ENCODE peak calls at places on chromosomes 2 and 18, in ten cellular contexts. One of them, this sample, is unnamed.

GRCh38 chr2:149703281-149703680 is 115.7 kb upstream of the MMADHC start:
- DNase-seq in central memory CD4-positive, alpha-beta T cell: no peak
- DNase-seq in HEK293T: no peak
- DNase-seq in AG08395: no peak
- DNase-seq in NCI-H524: no peak
- DNase-seq in transverse colon: no peak
- DNase-seq in small intestine: no peak
- DNase-seq in ovary: no peak
- DNase-seq in neural crest cell: no peak
- DNase-seq in colonic mucosa: no peak
- DNase-seq in this sample: peak; percentile 41

GRCh38 chr18:27789406-27789805 is 387.5 kb downstream of the CDH2 start:
- DNase-seq in central memory CD4-positive, alpha-beta T cell: no peak
- DNase-seq in HEK293T: no peak
- DNase-seq in AG08395: no peak
- DNase-seq in NCI-H524: no peak
- DNase-seq in transverse colon: no peak
- DNase-seq in small intestine: no peak
- DNase-seq in ovary: no peak
- DNase-seq in neural crest cell: no peak
- DNase-seq in colonic mucosa: no peak
- DNase-seq in this sample: no peak

GRCh38 chr2:105364436-105365139 is 27.2 kb downstream of the C2orf49 start:
- DNase-seq in central memory CD4-positive, alpha-beta T cell: no peak
- DNase-seq in HEK293T: no peak
- DNase-seq in AG08395: no peak
- DNase-seq in NCI-H524: no peak
- DNase-seq in transverse colon: no peak
- DNase-seq in small intestine: no peak
- DNase-seq in ovary: no peak
- DNase-seq in neural crest cell: no peak
- DNase-seq in colonic mucosa: no peak
- DNase-seq in this sample: no peak

GRCh38 chr2:127228102-127228501 is 8.0 kb upstream of the CYP27C1 start:
- DNase-seq in central memory CD4-positive, alpha-beta T cell: no peak
- DNase-seq in HEK293T: no peak
- DNase-seq in AG08395: no peak
- DNase-seq in NCI-H524: no peak
- DNase-seq in transverse colon: no peak
- DNase-seq in small intestine: no peak
- DNase-seq in ovary: no peak
- DNase-seq in neural crest cell: no peak
- DNase-seq in colonic mucosa: no peak
- DNase-seq in this sample: no peak

GRCh38 chr2:121049921-121050585 is 234.9 kb downstream of the TFCP2L1 start:
- DNase-seq in central memory CD4-positive, alpha-beta T cell: no peak
- DNase-seq in HEK293T: no peak
- DNase-seq in AG08395: no peak
- DNase-seq in NCI-H524: no peak
- DNase-seq in transverse colon: no peak
- DNase-seq in small intestine: no peak
- DNase-seq in ovary: no peak
- DNase-seq in neural crest cell: no peak
- DNase-seq in colonic mucosa: no peak
- DNase-seq in this sample: no peak

GRCh38 chr18:70377317-70377799 is 88.5 kb downstream of the SOCS6 start:
- DNase-seq in central memory CD4-positive, alpha-beta T cell: no peak
- DNase-seq in HEK293T: no peak
- DNase-seq in AG08395: no peak
- DNase-seq in NCI-H524: no peak
- DNase-seq in transverse colon: no peak
- DNase-seq in small intestine: peak; percentile 38
- DNase-seq in ovary: no peak
- DNase-seq in neural crest cell: no peak
- DNase-seq in colonic mucosa: peak; percentile 30
- DNase-seq in this sample: peak; percentile 22

GRCh38 chr2:68689553-68690537 is 44.8 kb upstream of the ARHGAP25 start:
- DNase-seq in central memory CD4-positive, alpha-beta T cell: no peak
- DNase-seq in HEK293T: no peak
- DNase-seq in AG08395: no peak
- DNase-seq in NCI-H524: no peak
- DNase-seq in transverse colon: no peak
- DNase-seq in small intestine: no peak
- DNase-seq in ovary: no peak
- DNase-seq in neural crest cell: no peak
- DNase-seq in colonic mucosa: no peak
- DNase-seq in this sample: no peak

GRCh38 chr2:71687412-71687811 is 234.1 kb downstream of the DYSF start:
- DNase-seq in central memory CD4-positive, alpha-beta T cell: no peak
- DNase-seq in HEK293T: no peak
- DNase-seq in AG08395: no peak
- DNase-seq in NCI-H524: no peak
- DNase-seq in transverse colon: no peak
- DNase-seq in small intestine: no peak
- DNase-seq in ovary: no peak
- DNase-seq in neural crest cell: no peak
- DNase-seq in colonic mucosa: no peak
- DNase-seq in this sample: no peak

GRCh38 chr18:77133051-77133919 is 702 bp upstream of the MBP start:
- DNase-seq in central memory CD4-positive, alpha-beta T cell: no peak
- DNase-seq in HEK293T: no peak
- DNase-seq in AG08395: no peak
- DNase-seq in NCI-H524: no peak
- DNase-seq in transverse colon: peak; percentile 55
- DNase-seq in small intestine: peak; percentile 36
- DNase-seq in ovary: peak; percentile 59
- DNase-seq in neural crest cell: no peak
- DNase-seq in colonic mucosa: peak; percentile 50
- DNase-seq in this sample: no peak

GRCh38 chr18:9549405-9549804 is 65.0 kb downstream of the PPP4R1 start:
- DNase-seq in central memory CD4-positive, alpha-beta T cell: no peak
- DNase-seq in HEK293T: no peak
- DNase-seq in AG08395: no peak
- DNase-seq in NCI-H524: no peak
- DNase-seq in transverse colon: no peak
- DNase-seq in small intestine: no peak
- DNase-seq in ovary: no peak
- DNase-seq in neural crest cell: no peak
- DNase-seq in colonic mucosa: no peak
- DNase-seq in this sample: no peak

GRCh38 chr2:181999911-182000310 is 14.3 kb downstream of the PPP1R1C start:
- DNase-seq in central memory CD4-positive, alpha-beta T cell: no peak
- DNase-seq in HEK293T: no peak
- DNase-seq in AG08395: no peak
- DNase-seq in NCI-H524: no peak
- DNase-seq in transverse colon: no peak
- DNase-seq in small intestine: no peak
- DNase-seq in ovary: no peak
- DNase-seq in neural crest cell: no peak
- DNase-seq in colonic mucosa: no peak
- DNase-seq in this sample: no peak

GRCh38 chr2:27753744-27754588 is 17.6 kb upstream of the MRPL33 start:
- DNase-seq in central memory CD4-positive, alpha-beta T cell: peak; percentile 56
- DNase-seq in HEK293T: peak; percentile 80
- DNase-seq in AG08395: peak; percentile 76
- DNase-seq in NCI-H524: peak; percentile 84
- DNase-seq in transverse colon: peak; percentile 88
- DNase-seq in small intestine: peak; percentile 84
- DNase-seq in ovary: peak; percentile 70
- DNase-seq in neural crest cell: peak; percentile 76
- DNase-seq in colonic mucosa: peak; percentile 90
- DNase-seq in this sample: peak; percentile 72

GRCh38 chr2:85112906-85113625 is 20.1 kb upstream of the TCF7L1 start:
- DNase-seq in central memory CD4-positive, alpha-beta T cell: no peak
- DNase-seq in HEK293T: no peak
- DNase-seq in AG08395: no peak
- DNase-seq in NCI-H524: no peak
- DNase-seq in transverse colon: no peak
- DNase-seq in small intestine: no peak
- DNase-seq in ovary: no peak
- DNase-seq in neural crest cell: no peak
- DNase-seq in colonic mucosa: no peak
- DNase-seq in this sample: no peak

GRCh38 chr2:16176971-16177480 is 236.7 kb downstream of the MYCN start:
- DNase-seq in central memory CD4-positive, alpha-beta T cell: no peak
- DNase-seq in HEK293T: no peak
- DNase-seq in AG08395: no peak
- DNase-seq in NCI-H524: no peak
- DNase-seq in transverse colon: no peak
- DNase-seq in small intestine: no peak
- DNase-seq in ovary: no peak
- DNase-seq in neural crest cell: no peak
- DNase-seq in colonic mucosa: no peak
- DNase-seq in this sample: no peak

GRCh38 chr2:26245810-26246209 is 1.1 kb downstream of the HADHB start:
- DNase-seq in central memory CD4-positive, alpha-beta T cell: no peak
- DNase-seq in HEK293T: no peak
- DNase-seq in AG08395: no peak
- DNase-seq in NCI-H524: no peak
- DNase-seq in transverse colon: no peak
- DNase-seq in small intestine: peak; percentile 36
- DNase-seq in ovary: no peak
- DNase-seq in neural crest cell: no peak
- DNase-seq in colonic mucosa: no peak
- DNase-seq in this sample: peak; percentile 27

GRCh38 chr2:62499430-62500060 is 6.5 kb downstream of the TMEM17 start:
- DNase-seq in central memory CD4-positive, alpha-beta T cell: no peak
- DNase-seq in HEK293T: no peak
- DNase-seq in AG08395: no peak
- DNase-seq in NCI-H524: no peak
- DNase-seq in transverse colon: no peak
- DNase-seq in small intestine: no peak
- DNase-seq in ovary: no peak
- DNase-seq in neural crest cell: no peak
- DNase-seq in colonic mucosa: no peak
- DNase-seq in this sample: no peak

GRCh38 chr18:55314615-55315237 is 273.3 kb downstream of the TCF4 start:
- DNase-seq in central memory CD4-positive, alpha-beta T cell: no peak
- DNase-seq in HEK293T: no peak
- DNase-seq in AG08395: no peak
- DNase-seq in NCI-H524: peak; percentile 74
- DNase-seq in transverse colon: no peak
- DNase-seq in small intestine: no peak
- DNase-seq in ovary: no peak
- DNase-seq in neural crest cell: no peak
- DNase-seq in colonic mucosa: no peak
- DNase-seq in this sample: no peak

GRCh38 chr2:64837116-64837704 is 152.0 kb upstream of the SLC1A4 start:
- DNase-seq in central memory CD4-positive, alpha-beta T cell: no peak
- DNase-seq in HEK293T: no peak
- DNase-seq in AG08395: peak; percentile 25
- DNase-seq in NCI-H524: no peak
- DNase-seq in transverse colon: no peak
- DNase-seq in small intestine: no peak
- DNase-seq in ovary: peak; percentile 47
- DNase-seq in neural crest cell: no peak
- DNase-seq in colonic mucosa: no peak
- DNase-seq in this sample: peak; percentile 42

GRCh38 chr2:138180691-138181386 is 216.6 kb downstream of the HNMT start:
- DNase-seq in central memory CD4-positive, alpha-beta T cell: no peak
- DNase-seq in HEK293T: no peak
- DNase-seq in AG08395: no peak
- DNase-seq in NCI-H524: peak; percentile 18
- DNase-seq in transverse colon: no peak
- DNase-seq in small intestine: no peak
- DNase-seq in ovary: no peak
- DNase-seq in neural crest cell: no peak
- DNase-seq in colonic mucosa: no peak
- DNase-seq in this sample: no peak

GRCh38 chr18:34821669-34822210 is 111.6 kb downstream of the DTNA start:
- DNase-seq in central memory CD4-positive, alpha-beta T cell: no peak
- DNase-seq in HEK293T: peak; percentile 50
- DNase-seq in AG08395: no peak
- DNase-seq in NCI-H524: no peak
- DNase-seq in transverse colon: no peak
- DNase-seq in small intestine: no peak
- DNase-seq in ovary: no peak
- DNase-seq in neural crest cell: no peak
- DNase-seq in colonic mucosa: no peak
- DNase-seq in this sample: peak; percentile 49

GRCh38 chr2:126882181-126882580 is 16.5 kb upstream of the TEX51 start:
- DNase-seq in central memory CD4-positive, alpha-beta T cell: no peak
- DNase-seq in HEK293T: no peak
- DNase-seq in AG08395: no peak
- DNase-seq in NCI-H524: peak; percentile 60
- DNase-seq in transverse colon: no peak
- DNase-seq in small intestine: no peak
- DNase-seq in ovary: no peak
- DNase-seq in neural crest cell: no peak
- DNase-seq in colonic mucosa: no peak
- DNase-seq in this sample: no peak

GRCh38 chr2:239612133-239612532 is 211.3 kb upstream of the HDAC4 start:
- DNase-seq in central memory CD4-positive, alpha-beta T cell: no peak
- DNase-seq in HEK293T: no peak
- DNase-seq in AG08395: no peak
- DNase-seq in NCI-H524: no peak
- DNase-seq in transverse colon: no peak
- DNase-seq in small intestine: no peak
- DNase-seq in ovary: no peak
- DNase-seq in neural crest cell: no peak
- DNase-seq in colonic mucosa: peak; percentile 7
- DNase-seq in this sample: no peak

GRCh38 chr2:233384811-233385488 is 30.7 kb downstream of the DGKD start:
- DNase-seq in central memory CD4-positive, alpha-beta T cell: no peak
- DNase-seq in HEK293T: no peak
- DNase-seq in AG08395: no peak
- DNase-seq in NCI-H524: no peak
- DNase-seq in transverse colon: no peak
- DNase-seq in small intestine: no peak
- DNase-seq in ovary: peak; percentile 42
- DNase-seq in neural crest cell: no peak
- DNase-seq in colonic mucosa: no peak
- DNase-seq in this sample: no peak

GRCh38 chr2:112182581-112183034 is 44.4 kb downstream of the FBLN7 start:
- DNase-seq in central memory CD4-positive, alpha-beta T cell: peak; percentile 56
- DNase-seq in HEK293T: no peak
- DNase-seq in AG08395: no peak
- DNase-seq in NCI-H524: peak; percentile 87
- DNase-seq in transverse colon: no peak
- DNase-seq in small intestine: no peak
- DNase-seq in ovary: no peak
- DNase-seq in neural crest cell: no peak
- DNase-seq in colonic mucosa: no peak
- DNase-seq in this sample: no peak

GRCh38 chr2:10810175-10811161 is 2.1 kb downstream of the PDIA6 start:
- DNase-seq in central memory CD4-positive, alpha-beta T cell: peak; percentile 26
- DNase-seq in HEK293T: no peak
- DNase-seq in AG08395: no peak
- DNase-seq in NCI-H524: peak; percentile 96
- DNase-seq in transverse colon: no peak
- DNase-seq in small intestine: peak; percentile 30
- DNase-seq in ovary: no peak
- DNase-seq in neural crest cell: no peak
- DNase-seq in colonic mucosa: no peak
- DNase-seq in this sample: peak; percentile 33

GRCh38 chr2:28633739-28634138 is 117.9 kb upstream of the PPP1CB start:
- DNase-seq in central memory CD4-positive, alpha-beta T cell: no peak
- DNase-seq in HEK293T: no peak
- DNase-seq in AG08395: peak; percentile 61
- DNase-seq in NCI-H524: no peak
- DNase-seq in transverse colon: peak; percentile 8
- DNase-seq in small intestine: no peak
- DNase-seq in ovary: no peak
- DNase-seq in neural crest cell: no peak
- DNase-seq in colonic mucosa: no peak
- DNase-seq in this sample: peak; percentile 78

GRCh38 chr2:16561676-16562075 is 104.0 kb downstream of the CYRIA start:
- DNase-seq in central memory CD4-positive, alpha-beta T cell: no peak
- DNase-seq in HEK293T: no peak
- DNase-seq in AG08395: no peak
- DNase-seq in NCI-H524: no peak
- DNase-seq in transverse colon: no peak
- DNase-seq in small intestine: no peak
- DNase-seq in ovary: no peak
- DNase-seq in neural crest cell: no peak
- DNase-seq in colonic mucosa: no peak
- DNase-seq in this sample: no peak

GRCh38 chr2:73069041-73069854 is 2.3 kb downstream of the SFXN5 start:
- DNase-seq in central memory CD4-positive, alpha-beta T cell: no peak
- DNase-seq in HEK293T: no peak
- DNase-seq in AG08395: no peak
- DNase-seq in NCI-H524: no peak
- DNase-seq in transverse colon: no peak
- DNase-seq in small intestine: peak; percentile 4
- DNase-seq in ovary: no peak
- DNase-seq in neural crest cell: no peak
- DNase-seq in colonic mucosa: no peak
- DNase-seq in this sample: peak; percentile 45